ENCODE peak calls at places on chromosome 17, in five cellular contexts. G is esophagus squamous epithelium, Q is heart left ventricle, T is adrenal gland, H is gastrocnemius medialis. D is an unnamed sample.

GRCh38 chr17:72516772-72517399 is 396.1 kb downstream of the SOX9 start:
- DNase-seq in G (no peak), Q (peak; percentile 62), T (no peak), H (no peak), D (no peak)

GRCh38 chr17:81512984-81513668 is 527 bp upstream of the ACTG1 start:
- DNase-seq in G (no peak), Q (peak; percentile 80), T (peak; percentile 68), H (peak; percentile 40), D (peak; percentile 79)

GRCh38 chr17:59534583-59534982 is 30.8 kb upstream of the DHX40 start:
- DNase-seq in G (no peak), Q (no peak), T (no peak), H (no peak), D (no peak)

GRCh38 chr17:35972535-35972934 is 8.8 kb downstream of the CCL16 start:
- DNase-seq in G (no peak), Q (no peak), T (no peak), H (no peak), D (no peak)

GRCh38 chr17:564526-564925 is 150.1 kb downstream of the VPS53 start:
- DNase-seq in G (no peak), Q (no peak), T (no peak), H (no peak), D (no peak)

GRCh38 chr17:59848778-59849177 is 44.0 kb downstream of the TUBD1 start:
- DNase-seq in G (no peak), Q (peak; percentile 69), T (no peak), H (peak; percentile 65), D (peak; percentile 39)

GRCh38 chr17:307741-308507 is 44.7 kb downstream of the RPH3AL start:
- DNase-seq in G (no peak), Q (peak; percentile 79), T (no peak), H (no peak), D (peak; percentile 57)

GRCh38 chr17:46811978-46812583 is 6.4 kb downstream of the WNT3 start:
- DNase-seq in G (no peak), Q (no peak), T (no peak), H (no peak), D (peak; percentile 32)

GRCh38 chr17:57515662-57516211 is 229.4 kb downstream of the CCDC182 start:
- DNase-seq in G (no peak), Q (no peak), T (no peak), H (no peak), D (no peak)

GRCh38 chr17:81291662-81292061 is 3.4 kb downstream of the SLC38A10 start:
- DNase-seq in G (no peak), Q (peak; percentile 83), T (peak; percentile 75), H (peak; percentile 54), D (peak; percentile 65)

GRCh38 chr17:57530026-57530425 is 215.1 kb downstream of the CCDC182 start:
- DNase-seq in G (no peak), Q (no peak), T (no peak), H (no peak), D (no peak)

GRCh38 chr17:58277107-58277506 is 3.6 kb downstream of the MPO start:
- DNase-seq in G (no peak), Q (no peak), T (no peak), H (no peak), D (no peak)

GRCh38 chr17:7389924-7390910 is 4.1 kb downstream of the PLSCR3 start:
- DNase-seq in G (no peak), Q (no peak), T (no peak), H (no peak), D (no peak)

GRCh38 chr17:63542942-63543821 is 7.1 kb upstream of the DCAF7 start:
- DNase-seq in G (no peak), Q (no peak), T (no peak), H (no peak), D (no peak)

GRCh38 chr17:30160419-30161172 is 44.0 kb downstream of the NSRP1 start:
- DNase-seq in G (no peak), Q (no peak), T (no peak), H (no peak), D (no peak)

GRCh38 chr17:29136998-29137730 is 43.0 kb downstream of the MYO18A start:
- DNase-seq in G (no peak), Q (peak; percentile 5), T (no peak), H (no peak), D (no peak)

GRCh38 chr17:2263183-2263954 is 40.2 kb downstream of the SMG6 start:
- DNase-seq in G (no peak), Q (no peak), T (no peak), H (no peak), D (no peak)

GRCh38 chr17:56939869-56940484 is 20.9 kb downstream of the COIL start:
- DNase-seq in G (no peak), Q (no peak), T (no peak), H (no peak), D (no peak)

GRCh38 chr17:859461-860195 is 77.5 kb downstream of the MRM3 start:
- DNase-seq in G (no peak), Q (peak; percentile 65), T (no peak), H (peak; percentile 73), D (peak; percentile 54)

GRCh38 chr17:15464629-15465028 is 2.8 kb downstream of the CDRT4 start:
- DNase-seq in G (no peak), Q (no peak), T (no peak), H (no peak), D (no peak)

GRCh38 chr17:3657874-3658783 is 10.2 kb downstream of the TAX1BP3 start:
- DNase-seq in G (no peak), Q (no peak), T (no peak), H (no peak), D (no peak)
- TF ChIP-seq POLR2A in G (no peak), Q (no peak), T (no peak), H (no peak), D (no peak)

GRCh38 chr17:82949984-82950383 is 110.2 kb upstream of the ZNF750 start:
- DNase-seq in G (no peak), Q (no peak), T (no peak), H (no peak), D (peak; percentile 8)

GRCh38 chr17:82949361-82949760 is 109.5 kb upstream of the ZNF750 start:
- DNase-seq in G (no peak), Q (no peak), T (no peak), H (no peak), D (peak; percentile 10)

GRCh38 chr17:82948957-82949356 is 109.1 kb upstream of the ZNF750 start:
- DNase-seq in G (no peak), Q (no peak), T (no peak), H (no peak), D (no peak)

GRCh38 chr17:82947051-82947991 is 107.5 kb upstream of the ZNF750 start:
- DNase-seq in G (no peak), Q (no peak), T (no peak), H (no peak), D (peak; percentile 12)

GRCh38 chr17:82948081-82948511 is 108.3 kb upstream of the ZNF750 start:
- DNase-seq in G (no peak), Q (no peak), T (no peak), H (no peak), D (peak; percentile 7)
- H3K9me3 ChIP-seq in G (peaks cover 81% of the 10 kb centered on the region), Q (peaks cover 30% of the 10 kb centered on the region), T (no peaks in the 10 kb centered on the region), H (no peaks in the 10 kb centered on the region), D (no peaks in the 10 kb centered on the region)

GRCh38 chr17:10116267-10116666 is 82.1 kb downstream of the GAS7 start:
- DNase-seq in G (no peak), Q (no peak), T (no peak), H (no peak), D (no peak)
- TF ChIP-seq POLR2A in G (no peak), Q (no peak), T (no peak), H (no peak), D (no peak)

DNA sequence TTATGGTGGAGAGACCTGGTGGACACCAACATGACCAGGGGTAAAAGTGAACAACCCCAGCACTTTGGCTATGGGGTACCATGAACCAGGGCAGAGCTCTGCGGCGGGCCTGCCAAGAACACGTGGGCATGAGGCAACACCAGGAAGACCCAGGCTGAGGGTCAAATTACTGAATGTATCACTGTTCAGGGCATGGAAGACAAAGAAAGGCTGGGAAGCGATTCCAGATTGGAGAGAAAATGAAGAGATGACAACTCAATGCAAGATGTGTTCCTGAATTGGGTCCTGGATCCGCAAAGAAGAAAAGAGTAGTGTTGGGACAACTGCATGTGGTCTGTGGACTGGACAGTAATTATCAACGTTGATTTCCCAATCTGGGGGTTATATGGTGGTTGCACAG is 19.8 kb downstream of the SPHK1 start:
- DNase-seq in G (no peak), Q (no peak), T (no peak), H (no peak), D (no peak)
- H3K9me3 ChIP-seq in G (no peaks in the 10 kb centered on the region), Q (no peaks in the 10 kb centered on the region), T (no peaks in the 10 kb centered on the region), H (no peaks in the 10 kb centered on the region), D (no peaks in the 10 kb centered on the region)

GRCh38 chr17:4365103-4365627 is 1.3 kb downstream of the UBE2G1 start:
- DNase-seq in G (peak; percentile 65), Q (peak; percentile 96), T (peak; percentile 91), H (peak; percentile 95), D (peak; percentile 87)
- TF ChIP-seq POLR2A in G (no peak), Q (peak; percentile 84), T (peak; percentile 57), H (peak; percentile 94), D (peak; percentile 63)

GRCh38 chr17:76934561-76935320 is 66.5 kb downstream of the MGAT5B start:
- DNase-seq in G (no peak), Q (no peak), T (no peak), H (no peak), D (no peak)

GRCh38 chr17:76937238-76937637 is 69.0 kb downstream of the MGAT5B start:
- DNase-seq in G (no peak), Q (no peak), T (no peak), H (no peak), D (no peak)

GRCh38 chr17:76938009-76938408 is 69.8 kb downstream of the MGAT5B start:
- DNase-seq in G (no peak), Q (no peak), T (no peak), H (no peak), D (no peak)

GRCh38 chr17:76932402-76933333 is 64.5 kb downstream of the MGAT5B start:
- DNase-seq in G (no peak), Q (no peak), T (no peak), H (no peak), D (no peak)

GRCh38 chr17:76935331-76935730 is 67.1 kb downstream of the MGAT5B start:
- DNase-seq in G (no peak), Q (no peak), T (no peak), H (no peak), D (no peak)
- H3K9me3 ChIP-seq in G (no peaks in the 10 kb centered on the region), Q (no peaks in the 10 kb centered on the region), T (no peaks in the 10 kb centered on the region), H (no peaks in the 10 kb centered on the region), D (no peaks in the 10 kb centered on the region)

GRCh38 chr17:37358830-37359681 is 16.7 kb upstream of the C17orf78 start:
- DNase-seq in G (peak; percentile 64), Q (peak; percentile 96), T (peak; percentile 96), H (peak; percentile 89), D (peak; percentile 94)
- TF ChIP-seq POLR2A in G (no peak), Q (peak; percentile 74), T (peak; percentile 75), H (peak; percentile 87), D (peak; percentile 76)

GRCh38 chr17:5092139-5093010 is 14.1 kb downstream of the ZFP3 start:
- DNase-seq in G (no peak), Q (no peak), T (no peak), H (no peak), D (no peak)
- H3K9me3 ChIP-seq in G (peaks cover 100% of the 10 kb centered on the region), Q (peaks cover 98% of the 10 kb centered on the region), T (peaks cover 7% of the 10 kb centered on the region), H (peaks cover 62% of the 10 kb centered on the region), D (no peaks in the 10 kb centered on the region)

DNA sequence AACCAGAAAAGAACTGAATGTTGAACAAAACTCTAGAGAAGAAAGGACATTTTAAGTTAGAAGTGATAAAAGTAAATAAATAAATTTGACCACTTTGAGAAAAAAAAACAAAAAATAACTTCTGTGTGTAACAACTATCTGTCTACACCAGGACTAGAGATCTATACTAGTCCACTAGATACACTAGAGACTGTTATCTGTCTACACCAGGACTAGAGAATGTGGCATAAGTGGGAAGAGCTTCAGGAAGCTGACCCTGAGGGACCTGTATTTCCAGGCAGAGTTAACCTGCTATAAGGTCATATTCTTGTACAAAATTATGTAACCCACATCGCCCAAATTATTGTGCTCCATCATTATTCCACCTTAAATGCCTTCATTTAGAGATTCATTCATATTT is 160.8 kb downstream of the SKAP1 start:
- DNase-seq in G (no peak), Q (no peak), T (no peak), H (no peak), D (no peak)
- TF ChIP-seq POLR2A in G (no peak), Q (no peak), T (no peak), H (no peak), D (no peak)